ENCODE peak calls at places on chromosomes 7 and 10, in five cellular contexts. Z is T follicular helper cell, G is stromal cell of bone marrow, B is posterior vena cava, P is skeletal muscle cell. R is an unnamed sample.

GRCh38 chr10:18710201-18710653 is 51.0 kb downstream of the ARL5B start:
- DNase-seq in G (no peak), B (no peak), Z (no peak), P (no peak), R (no peak)

GRCh38 chr10:6072215-6072941 is 10.2 kb upstream of the IL2RA start:
- DNase-seq in B (no peak), Z (no peak), P (no peak), G (no peak), R (no peak)

GRCh38 chr7:76409537-76409936 is at the start of gene SSC4D:
- DNase-seq in G (no peak), P (no peak), Z (no peak), B (no peak), R (no peak)

GRCh38 chr7:151632750-151633515 is 113.2 kb upstream of the RHEB start:
- DNase-seq in P (no peak), G (no peak), B (no peak), Z (peak), R (peak)

GRCh38 chr10:131732631-131733127 is 168.1 kb upstream of the PPP2R2D start:
- DNase-seq in Z (no peak), G (no peak), P (no peak), B (no peak), R (no peak)

GRCh38 chr10:95221124-95221523 is 27.1 kb downstream of the ACSM6 start:
- DNase-seq in Z (no peak), B (no peak), P (no peak), G (no peak), R (no peak)

GRCh38 chr10:113071446-113071845 is 121.4 kb downstream of the TCF7L2 start:
- DNase-seq in P (no peak), G (no peak), B (no peak), Z (no peak), R (no peak)

GRCh38 chr7:101950450-101951119 is 133.2 kb downstream of the CUX1 start:
- DNase-seq in B (no peak), G (peak), Z (no peak), P (peak), R (no peak)

GRCh38 chr10:46232666-46233065 is 54.1 kb upstream of the ANTXRL start:
- DNase-seq in G (no peak), P (no peak), B (peak), Z (no peak), R (no peak)

GRCh38 chr10:13839430-13839986 is 252.7 kb downstream of the PRPF18 start:
- DNase-seq in Z (no peak), P (peak), G (peak), B (no peak), R (no peak)

GRCh38 chr7:148084138-148084537 is 506.4 kb upstream of the C7orf33 start:
- DNase-seq in P (peak), B (no peak), Z (no peak), G (peak), R (no peak)

GRCh38 chr7:960269-960871 is 5.9 kb upstream of the ADAP1 start:
- DNase-seq in B (peak), G (no peak), P (no peak), Z (no peak), R (no peak)

GRCh38 chr10:86160890-86161585 is 205.6 kb downstream of the GRID1 start:
- DNase-seq in Z (no peak), P (no peak), B (peak), G (no peak), R (no peak)